ENCODE peak calls at places on chromosomes 7 and 10, in four cellular contexts. L is progenitor cell of endocrine pancreas, R is ovary, U is tibial nerve. C is an unnamed sample.

GRCh38 chr10:58050575-58050974 is 217.1 kb downstream of the IPMK start:
- DNase-seq in L (no peak), R (no peak), U (no peak), C (no peak)

GRCh38 chr7:36299882-36300341 is 89.8 kb upstream of the ANLN start:
- DNase-seq in L (no peak), R (no peak), U (no peak), C (no peak)

GRCh38 chr7:85094046-85094720 is 92.7 kb downstream of the SEMA3D start:
- DNase-seq in L (no peak), R (peak), U (no peak), C (no peak)

GRCh38 chr7:44100458-44101303 is 3.5 kb upstream of the AEBP1 start:
- DNase-seq in L (no peak), R (peak), U (no peak), C (peak)

GRCh38 chr10:86757110-86757790 is 831 bp downstream of the BMPR1A start:
- DNase-seq in L (peak), R (peak), U (peak), C (no peak)

GRCh38 chr10:126153686-126154628 is 234.3 kb downstream of the ADAM12 start:
- DNase-seq in L (no peak), R (no peak), U (no peak), C (no peak)

GRCh38 chr7:95628831-95629439 is 32.6 kb upstream of the PDK4 start:
- DNase-seq in L (no peak), R (no peak), U (no peak), C (no peak)

GRCh38 chr7:73872056-73872908 is 11.3 kb downstream of the TMEM270 start:
- DNase-seq in L (no peak), R (no peak), U (no peak), C (no peak)

GRCh38 chr10:83333566-83333965 is 805.7 kb upstream of the GHITM start:
- DNase-seq in L (no peak), R (no peak), U (no peak), C (no peak)

GRCh38 chr7:100642534-100642907 is 1.2 kb upstream of the TFR2 start:
- DNase-seq in L (no peak), R (no peak), U (no peak), C (peak)

GRCh38 chr10:100895346-100895745 is 17.4 kb upstream of the SLF2 start:
- DNase-seq in L (no peak), R (no peak), U (no peak), C (no peak)

GRCh38 chr7:116566666-116567065 is 41.8 kb downstream of the CAV1 start:
- DNase-seq in L (no peak), R (no peak), U (no peak), C (no peak)

GRCh38 chr7:84510501-84510900 is 315.9 kb upstream of the SEMA3A start:
- DNase-seq in L (no peak), R (no peak), U (no peak), C (no peak)

GRCh38 chr10:115092555-115093285 is 445 bp upstream of the ATRNL1 start:
- DNase-seq in L (peak), R (peak), U (no peak), C (peak)

GRCh38 chr7:2299853-2300512 is 14.3 kb downstream of the SNX8 start:
- DNase-seq in L (no peak), R (no peak), U (no peak), C (no peak)

GRCh38 chr10:6171891-6172354 is 30.8 kb upstream of the PFKFB3 start:
- DNase-seq in L (no peak), R (no peak), U (no peak), C (no peak)

GRCh38 chr7:158827411-158828342 is 1.6 kb downstream of the ESYT2 start:
- DNase-seq in L (no peak), R (no peak), U (no peak), C (peak)

GRCh38 chr7:51455948-51456347 is 139.3 kb upstream of the COBL start:
- DNase-seq in L (no peak), R (no peak), U (no peak), C (no peak)

GRCh38 chr10:23217471-23217870 is 25.4 kb downstream of the PTF1A start:
- DNase-seq in L (no peak), R (no peak), U (no peak), C (no peak)

GRCh38 chr7:96173777-96174176 is 148.1 kb downstream of the SLC25A13 start:
- DNase-seq in L (no peak), R (no peak), U (no peak), C (no peak)

GRCh38 chr10:119341236-119342016 is 134.1 kb downstream of the GRK5 start:
- DNase-seq in L (no peak), R (peak), U (no peak), C (peak)

GRCh38 chr7:45978010-45978681 is 57.1 kb upstream of the IGFBP3 start:
- DNase-seq in L (no peak), R (no peak), U (no peak), C (peak)

GRCh38 chr10:12586724-12587123 is 237.4 kb downstream of the CAMK1D start:
- DNase-seq in L (no peak), R (no peak), U (no peak), C (no peak)

GRCh38 chr10:129601737-129602136 is 134.7 kb downstream of the MGMT start:
- DNase-seq in L (no peak), R (no peak), U (no peak), C (peak)

GRCh38 chr10:77592946-77593636 is 44.5 kb downstream of the KCNMA1 start:
- DNase-seq in L (no peak), R (no peak), U (no peak), C (no peak)

GRCh38 chr10:30027057-30028005 is 32.1 kb downstream of the JCAD start:
- DNase-seq in L (no peak), R (peak), U (no peak), C (peak)
- TF ChIP-seq CTCF in L (no peak), R (no peak), U (no peak), C (peak)

GRCh38 chr10:70139997-70140250 is 6.6 kb downstream of the TYSND1 start:
- DNase-seq in L (no peak), R (no peak), U (no peak), C (peak)

GRCh38 chr10:70140297-70140696 is 6.2 kb downstream of the TYSND1 start:
- DNase-seq in L (no peak), R (no peak), U (no peak), C (no peak)

GRCh38 chr10:70137135-70137534 is 4.5 kb upstream of the AIFM2 start:
- DNase-seq in L (no peak), R (no peak), U (no peak), C (no peak)

GRCh38 chr10:70137927-70138883 is 5.6 kb upstream of the AIFM2 start:
- DNase-seq in L (no peak), R (no peak), U (no peak), C (no peak)

GRCh38 chr10:70139151-70139996 is 6.7 kb upstream of the AIFM2 start:
- DNase-seq in L (no peak), R (no peak), U (no peak), C (no peak)
- TF ChIP-seq CTCF in L (no peak), R (no peak), U (no peak), C (no peak)

GRCh38 chr10:62560207-62560819 is 186.1 kb downstream of the ZNF365 start:
- DNase-seq in L (no peak), R (no peak), U (no peak), C (no peak)

GRCh38 chr10:62559481-62560206 is 185.5 kb downstream of the ZNF365 start:
- DNase-seq in L (no peak), R (no peak), U (no peak), C (no peak)

DNA sequence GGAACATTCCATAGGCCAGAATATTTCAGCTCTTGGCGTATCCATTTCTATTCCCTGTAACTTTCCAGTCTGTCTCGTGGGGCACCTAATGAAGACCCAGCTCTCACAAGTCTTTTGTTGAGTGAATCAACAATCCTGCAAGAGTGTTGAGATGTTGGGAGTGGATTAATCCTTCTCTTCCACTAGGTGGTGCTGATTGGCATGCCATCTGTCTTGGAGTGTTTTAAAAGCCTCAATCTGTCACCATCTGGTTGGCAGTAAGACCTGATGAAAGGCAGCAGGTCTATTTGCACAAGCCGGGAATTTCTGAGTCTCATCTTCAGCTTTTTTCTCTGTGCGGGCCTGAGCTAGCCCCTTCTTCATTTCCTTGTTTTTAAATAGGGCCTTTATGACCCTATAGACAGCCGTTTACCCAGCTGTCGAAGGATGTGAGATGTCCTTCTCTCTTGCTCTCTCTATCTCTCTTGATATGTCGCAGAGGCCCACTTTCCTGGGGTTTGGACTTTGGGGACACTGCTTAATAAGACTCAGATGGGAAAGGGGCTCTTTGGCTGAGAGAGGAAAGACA is 180.5 kb downstream of the ZNF365 start:
- DNase-seq in L (no peak), R (no peak), U (no peak), C (peak)
- TF ChIP-seq CTCF in L (peak), R (no peak), U (peak), C (peak)

GRCh38 chr7:69825031-69825681 is 226.9 kb downstream of the AUTS2 start:
- DNase-seq in L (no peak), R (no peak), U (no peak), C (no peak)
- TF ChIP-seq CTCF in L (no peak), R (no peak), U (no peak), C (peak)

GRCh38 chr10:128274938-128275337 is 148.7 kb upstream of the MKI67 start:
- DNase-seq in L (no peak), R (no peak), U (peak), C (no peak)
- TF ChIP-seq CTCF in L (no peak), R (no peak), U (no peak), C (no peak)

DNA sequence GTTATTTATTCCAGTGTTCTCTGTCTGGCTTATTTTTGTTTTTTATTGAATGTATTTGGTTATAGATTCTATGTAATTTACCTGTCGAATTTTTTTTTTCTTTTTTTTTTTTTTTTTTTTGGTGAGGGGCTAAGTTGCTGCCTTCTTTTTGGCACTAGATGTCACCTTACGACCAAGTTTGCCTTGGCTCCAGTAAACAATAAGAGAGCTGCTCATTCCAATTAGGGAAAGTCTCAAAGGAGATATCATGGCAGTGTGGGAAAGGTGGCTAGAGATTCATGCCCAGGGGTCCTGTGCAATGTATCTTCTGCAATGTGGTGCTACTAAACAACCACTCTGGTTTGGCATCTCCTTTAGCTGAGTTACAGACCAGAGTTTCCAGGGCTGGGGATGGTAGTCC is 84.0 kb downstream of the PTPN20 start:
- DNase-seq in L (no peak), R (no peak), U (no peak), C (no peak)
- TF ChIP-seq CTCF in L (peak), R (no peak), U (no peak), C (no peak)

DNA sequence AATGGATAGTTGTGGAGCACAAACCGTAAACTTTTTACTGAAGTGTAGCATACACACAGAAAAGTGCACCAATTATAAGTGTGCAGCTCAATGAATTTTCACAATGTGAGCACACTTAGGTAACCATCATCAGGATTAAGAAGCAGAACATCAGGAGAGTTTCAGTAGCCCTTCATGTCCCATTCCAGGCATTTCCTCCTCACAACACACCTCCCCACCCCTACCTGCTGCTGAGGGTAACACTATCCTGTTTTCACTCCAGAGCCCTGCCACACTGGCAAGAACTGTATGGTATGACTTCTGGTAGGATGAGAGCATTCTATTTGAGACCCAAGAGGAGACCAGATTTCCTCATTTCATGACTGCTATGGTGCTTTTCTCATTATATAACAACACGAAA is 166.5 kb downstream of the PPP1R3A start:
- DNase-seq in L (no peak), R (no peak), U (no peak), C (no peak)
- TF ChIP-seq CTCF in L (no peak), R (no peak), U (no peak), C (no peak)

DNA sequence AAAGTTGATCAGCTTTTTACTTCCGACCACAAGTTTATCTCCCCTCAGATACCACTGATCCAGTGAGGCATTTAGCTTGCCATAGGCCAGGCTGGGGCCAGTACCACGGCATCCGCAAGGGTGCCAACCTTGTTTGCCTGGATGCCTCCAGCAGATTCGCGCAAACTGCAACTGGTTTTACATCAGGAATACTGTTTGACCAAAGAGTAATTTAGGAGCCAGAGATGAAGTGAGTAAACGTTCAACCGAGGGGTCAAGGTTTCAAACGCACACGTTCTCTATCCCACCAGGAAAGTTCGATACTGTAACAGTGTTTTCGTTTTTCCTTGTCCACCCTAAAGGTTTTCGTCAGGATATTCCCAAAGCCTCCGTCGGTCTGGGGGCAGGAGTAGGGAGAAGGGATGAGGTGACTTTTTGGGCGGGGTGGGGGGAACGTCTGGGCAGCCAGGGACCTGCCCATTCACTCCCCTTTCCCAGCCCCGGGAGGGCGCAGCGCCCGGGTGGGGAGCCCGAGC is at the start of gene MDFIC:
- DNase-seq in L (no peak), R (peak), U (no peak), C (no peak)
- TF ChIP-seq CTCF in L (no peak), R (no peak), U (no peak), C (no peak)

C was measured in GM10248.